ENCODE peak calls at places on chromosome 16, in nine cellular contexts. K is A673; X is DMS53; E is RWPE1; P is CD8-positive, alpha-beta T cell; Y is activated T-helper 2 cell treated with anti-CD3 and anti-CD28 coated beads, Interferon-gamma antibody, Interleukin-2, Interleukin-4, amounts not matched to agents 10 μg/mL and 5 μg/mL and 100 μg/mL, durations not matched to agents 14 hours and 24 hours and 36 hours; N is CD4-positive, alpha-beta T cell; A is PC-9; J is frontal cortex. T is an unnamed sample.

GRCh38 chr16:31194898-31195297 is 7.7 kb downstream of the PYCARD start:
- DNase-seq in K (no peak), X (no peak), E (no peak), P (no peak), Y (no peak), N (no peak), A (no peak), J (no peak), T (no peak)

GRCh38 chr16:57379579-57379978 is 7.3 kb downstream of the CX3CL1 start:
- DNase-seq in K (no peak), X (peak; percentile 18), E (no peak), P (no peak), Y (no peak), N (no peak), A (peak; percentile 72), J (no peak), T (no peak)

GRCh38 chr16:29649560-29650494 is 13.2 kb upstream of the SPN start:
- DNase-seq in K (no peak), X (peak; percentile 16), E (no peak), P (no peak), Y (no peak), N (no peak), A (no peak), J (no peak), T (no peak)

GRCh38 chr16:83727018-83727417 is 80.8 kb upstream of the HSBP1 start:
- DNase-seq in K (no peak), X (no peak), E (no peak), P (no peak), Y (no peak), N (no peak), A (no peak), J (peak; percentile 7), T (no peak)

GRCh38 chr16:49936791-49937190 is 80.9 kb upstream of the ZNF423 start:
- DNase-seq in K (no peak), X (no peak), E (no peak), P (no peak), Y (no peak), N (no peak), A (no peak), J (no peak), T (no peak)

GRCh38 chr16:54160939-54161897 is 125.4 kb downstream of the IRX3 start:
- DNase-seq in K (no peak), X (no peak), E (no peak), P (no peak), Y (no peak), N (no peak), A (no peak), J (no peak), T (no peak)

GRCh38 chr16:80103463-80103862 is 437.3 kb upstream of the DYNLRB2 start:
- DNase-seq in K (no peak), X (no peak), E (no peak), P (no peak), Y (no peak), N (no peak), A (no peak), J (no peak), T (no peak)

GRCh38 chr16:8342276-8342675 is 248.0 kb downstream of the TMEM114 start:
- DNase-seq in K (no peak), X (peak; percentile 2), E (no peak), P (no peak), Y (no peak), N (no peak), A (no peak), J (no peak), T (no peak)

GRCh38 chr16:48556913-48557351 is 53.0 kb downstream of the N4BP1 start:
- DNase-seq in K (no peak), X (no peak), E (peak; percentile 24), P (no peak), Y (no peak), N (no peak), A (no peak), J (no peak), T (no peak)

GRCh38 chr16:88346680-88347505 is 35.9 kb upstream of the ZNF469 start:
- DNase-seq in K (no peak), X (no peak), E (no peak), P (no peak), Y (no peak), N (no peak), A (no peak), J (no peak), T (no peak)

GRCh38 chr16:50254072-50254471 is 12.3 kb upstream of the ADCY7 start:
- DNase-seq in K (no peak), X (no peak), E (no peak), P (no peak), Y (no peak), N (no peak), A (no peak), J (no peak), T (no peak)

GRCh38 chr16:13997933-13998332 is 73.2 kb upstream of the MRTFB start:
- DNase-seq in K (peak; percentile 11), X (peak; percentile 98), E (no peak), P (no peak), Y (no peak), N (no peak), A (no peak), J (no peak), T (no peak)

GRCh38 chr16:79282806-79283205 is 317.7 kb downstream of the MAF start:
- DNase-seq in K (no peak), X (no peak), E (no peak), P (no peak), Y (no peak), N (no peak), A (no peak), J (no peak), T (no peak)

GRCh38 chr16:57530531-57531252 is 5.7 kb downstream of the CCDC102A start:
- DNase-seq in K (no peak), X (no peak), E (no peak), P (no peak), Y (no peak), N (no peak), A (no peak), J (no peak), T (no peak)

GRCh38 chr16:69150146-69150865 is 17.9 kb downstream of the UTP4 start:
- DNase-seq in K (peak; percentile 86), X (peak; percentile 72), E (peak; percentile 45), P (peak; percentile 60), Y (peak; percentile 20), N (peak; percentile 37), A (peak; percentile 34), J (peak; percentile 68), T (peak; percentile 59)

GRCh38 chr16:9002042-9002441 is 38.3 kb upstream of the USP7 start:
- DNase-seq in K (no peak), X (no peak), E (no peak), P (no peak), Y (no peak), N (no peak), A (no peak), J (no peak), T (no peak)

GRCh38 chr16:14042706-14043105 is 28.4 kb upstream of the MRTFB start:
- DNase-seq in K (no peak), X (no peak), E (no peak), P (no peak), Y (no peak), N (no peak), A (no peak), J (no peak), T (no peak)

GRCh38 chr16:16015849-16016248 is 66.4 kb downstream of the ABCC1 start:
- DNase-seq in K (no peak), X (no peak), E (no peak), P (no peak), Y (no peak), N (no peak), A (no peak), J (no peak), T (no peak)

GRCh38 chr16:5709889-5710288 is 612.3 kb upstream of the EEF2KMT start:
- DNase-seq in K (peak; percentile 48), X (no peak), E (no peak), P (no peak), Y (no peak), N (no peak), A (peak; percentile 1), J (no peak), T (no peak)

GRCh38 chr16:50246299-50247122 is 19.8 kb upstream of the ADCY7 start:
- DNase-seq in K (no peak), X (peak; percentile 47), E (no peak), P (no peak), Y (no peak), N (no peak), A (peak; percentile 21), J (no peak), T (no peak)

GRCh38 chr16:57303021-57303909 is 18.8 kb upstream of the PLLP start:
- DNase-seq in K (no peak), X (no peak), E (no peak), P (no peak), Y (no peak), N (no peak), A (no peak), J (no peak), T (no peak)

GRCh38 chr16:16096161-16096857 is 127.0 kb downstream of the ABCC6 start:
- DNase-seq in K (no peak), X (peak; percentile 14), E (no peak), P (no peak), Y (no peak), N (no peak), A (no peak), J (no peak), T (no peak)

GRCh38 chr16:78522327-78522726 is 422.9 kb downstream of the WWOX start:
- DNase-seq in K (no peak), X (peak; percentile 81), E (no peak), P (no peak), Y (no peak), N (no peak), A (no peak), J (no peak), T (no peak)

GRCh38 chr16:4624827-4625616 is 396 bp downstream of the MGRN1 start:
- DNase-seq in K (peak; percentile 28), X (peak; percentile 81), E (peak; percentile 66), P (peak; percentile 65), Y (peak; percentile 73), N (peak; percentile 45), A (peak; percentile 55), J (no peak), T (peak; percentile 53)

GRCh38 chr16:69820926-69821541 is 58.9 kb downstream of the WWP2 start:
- DNase-seq in K (no peak), X (no peak), E (no peak), P (no peak), Y (no peak), N (no peak), A (no peak), J (no peak), T (no peak)

GRCh38 chr16:30721606-30722005 is 22.6 kb downstream of the SRCAP start:
- DNase-seq in K (no peak), X (peak; percentile 73), E (no peak), P (no peak), Y (no peak), N (no peak), A (no peak), J (no peak), T (no peak)

GRCh38 chr16:19375561-19376158 is 42.0 kb upstream of the TMC5 start:
- DNase-seq in K (peak; percentile 62), X (peak; percentile 67), E (peak; percentile 78), P (peak; percentile 5), Y (no peak), N (no peak), A (peak; percentile 62), J (peak; percentile 62), T (no peak)

GRCh38 chr16:56190903-56191806 is at the start of gene GNAO1:
- DNase-seq in K (peak; percentile 77), X (peak; percentile 96), E (peak; percentile 64), P (peak; percentile 65), Y (peak; percentile 44), N (peak; percentile 44), A (peak; percentile 58), J (peak; percentile 88), T (peak; percentile 49)

GRCh38 chr16:11672206-11673090 is 4.2 kb downstream of the SNN start:
- DNase-seq in K (no peak), X (peak; percentile 28), E (no peak), P (no peak), Y (no peak), N (peak; percentile 47), A (no peak), J (no peak), T (peak; percentile 43)

GRCh38 chr16:53821957-53822625 is 118.1 kb downstream of the FTO start:
- DNase-seq in K (no peak), X (no peak), E (peak; percentile 68), P (no peak), Y (no peak), N (no peak), A (peak; percentile 39), J (no peak), T (no peak)